ENCODE peak calls at places on chromosomes 4 and X, in eight cellular contexts. One of them, this sample, is unnamed. For H3K36me3, the result is how much of the 10 kb centered on the place peaks cover.

GRCh38 chr4:88219099-88219498 is 60.7 kb upstream of the ABCG2 start:
- DNase-seq in H1: no peak
- DNase-seq in spleen: no peak
- DNase-seq in kidney epithelial cell: peak
- DNase-seq in mucosa of descending colon: peak
- DNase-seq in endodermal cell: no peak
- DNase-seq in brain microvascular endothelial cell: no peak
- DNase-seq in PC-3: peak
- DNase-seq in this sample: peak

GRCh38 chrX:16855363-16856075 is 14.6 kb downstream of the RBBP7 start:
- DNase-seq in H1: no peak
- DNase-seq in spleen: no peak
- DNase-seq in kidney epithelial cell: no peak
- DNase-seq in mucosa of descending colon: no peak
- DNase-seq in endodermal cell: no peak
- DNase-seq in brain microvascular endothelial cell: no peak
- DNase-seq in PC-3: no peak
- DNase-seq in this sample: no peak

GRCh38 chr4:138857399-138857798 is 158.2 kb upstream of the NOCT start:
- DNase-seq in H1: no peak
- DNase-seq in spleen: no peak
- DNase-seq in kidney epithelial cell: no peak
- DNase-seq in mucosa of descending colon: no peak
- DNase-seq in endodermal cell: no peak
- DNase-seq in brain microvascular endothelial cell: no peak
- DNase-seq in PC-3: no peak
- DNase-seq in this sample: no peak

GRCh38 chr4:17623451-17624001 is 9.1 kb downstream of the MED28 start:
- DNase-seq in H1: no peak
- DNase-seq in spleen: no peak
- DNase-seq in kidney epithelial cell: no peak
- DNase-seq in mucosa of descending colon: no peak
- DNase-seq in endodermal cell: no peak
- DNase-seq in brain microvascular endothelial cell: no peak
- DNase-seq in PC-3: no peak
- DNase-seq in this sample: no peak

GRCh38 chr4:61740950-61741638 is 541.0 kb downstream of the ADGRL3 start:
- DNase-seq in H1: no peak
- DNase-seq in spleen: no peak
- DNase-seq in kidney epithelial cell: no peak
- DNase-seq in mucosa of descending colon: peak
- DNase-seq in endodermal cell: peak
- DNase-seq in brain microvascular endothelial cell: no peak
- DNase-seq in PC-3: no peak
- DNase-seq in this sample: no peak

GRCh38 chrX:97234471-97235097 is 350.9 kb downstream of the RPA4 start:
- DNase-seq in H1: no peak
- DNase-seq in spleen: no peak
- DNase-seq in kidney epithelial cell: no peak
- DNase-seq in mucosa of descending colon: no peak
- DNase-seq in endodermal cell: no peak
- DNase-seq in brain microvascular endothelial cell: no peak
- DNase-seq in PC-3: no peak
- DNase-seq in this sample: no peak

GRCh38 chr4:8844976-8845690 is 26.5 kb downstream of the HMX1 start:
- DNase-seq in H1: peak
- DNase-seq in spleen: peak
- DNase-seq in kidney epithelial cell: no peak
- DNase-seq in mucosa of descending colon: no peak
- DNase-seq in endodermal cell: peak
- DNase-seq in brain microvascular endothelial cell: no peak
- DNase-seq in PC-3: no peak
- DNase-seq in this sample: no peak

GRCh38 chrX:79117078-79117477 is 27.4 kb upstream of the GPR174 start:
- DNase-seq in H1: no peak
- DNase-seq in spleen: no peak
- DNase-seq in kidney epithelial cell: no peak
- DNase-seq in mucosa of descending colon: no peak
- DNase-seq in endodermal cell: no peak
- DNase-seq in brain microvascular endothelial cell: no peak
- DNase-seq in PC-3: no peak
- DNase-seq in this sample: no peak

GRCh38 chr4:11589676-11590075 is 161.0 kb upstream of the HS3ST1 start:
- DNase-seq in H1: no peak
- DNase-seq in spleen: no peak
- DNase-seq in kidney epithelial cell: peak
- DNase-seq in mucosa of descending colon: no peak
- DNase-seq in endodermal cell: no peak
- DNase-seq in brain microvascular endothelial cell: peak
- DNase-seq in PC-3: peak
- DNase-seq in this sample: peak

GRCh38 chrX:40205471-40205870 is 107.7 kb upstream of the BCOR start:
- DNase-seq in H1: no peak
- DNase-seq in spleen: no peak
- DNase-seq in kidney epithelial cell: no peak
- DNase-seq in mucosa of descending colon: no peak
- DNase-seq in endodermal cell: no peak
- DNase-seq in brain microvascular endothelial cell: no peak
- DNase-seq in PC-3: no peak
- DNase-seq in this sample: no peak

GRCh38 chr4:79574741-79575451 is 166.9 kb upstream of the GK2 start:
- DNase-seq in H1: no peak
- DNase-seq in spleen: no peak
- DNase-seq in kidney epithelial cell: no peak
- DNase-seq in mucosa of descending colon: no peak
- DNase-seq in endodermal cell: no peak
- DNase-seq in brain microvascular endothelial cell: no peak
- DNase-seq in PC-3: no peak
- DNase-seq in this sample: no peak

GRCh38 chr4:10694151-10694825 is 9.7 kb upstream of the CLNK start:
- DNase-seq in H1: no peak
- DNase-seq in spleen: no peak
- DNase-seq in kidney epithelial cell: no peak
- DNase-seq in mucosa of descending colon: no peak
- DNase-seq in endodermal cell: no peak
- DNase-seq in brain microvascular endothelial cell: no peak
- DNase-seq in PC-3: peak
- DNase-seq in this sample: peak

GRCh38 chr4:149045731-149046130 is 603.5 kb upstream of the NR3C2 start:
- DNase-seq in H1: no peak
- DNase-seq in spleen: no peak
- DNase-seq in kidney epithelial cell: no peak
- DNase-seq in mucosa of descending colon: no peak
- DNase-seq in endodermal cell: no peak
- DNase-seq in brain microvascular endothelial cell: no peak
- DNase-seq in PC-3: no peak
- DNase-seq in this sample: no peak

GRCh38 chrX:131895807-131896206 is 127.3 kb upstream of the STK26 start:
- DNase-seq in H1: no peak
- DNase-seq in spleen: no peak
- DNase-seq in kidney epithelial cell: no peak
- DNase-seq in mucosa of descending colon: no peak
- DNase-seq in endodermal cell: no peak
- DNase-seq in brain microvascular endothelial cell: no peak
- DNase-seq in PC-3: no peak
- DNase-seq in this sample: no peak

GRCh38 chr4:110055014-110055768 is 142.5 kb downstream of the EGF start:
- DNase-seq in H1: no peak
- DNase-seq in spleen: no peak
- DNase-seq in kidney epithelial cell: peak
- DNase-seq in mucosa of descending colon: no peak
- DNase-seq in endodermal cell: no peak
- DNase-seq in brain microvascular endothelial cell: peak
- DNase-seq in PC-3: peak
- DNase-seq in this sample: no peak

GRCh38 chrX:16067886-16068515 is 55.4 kb upstream of the GRPR start:
- DNase-seq in H1: no peak
- DNase-seq in spleen: no peak
- DNase-seq in kidney epithelial cell: no peak
- DNase-seq in mucosa of descending colon: no peak
- DNase-seq in endodermal cell: no peak
- DNase-seq in brain microvascular endothelial cell: no peak
- DNase-seq in PC-3: no peak
- DNase-seq in this sample: no peak

GRCh38 chrX:91414710-91415109 is 19.9 kb upstream of the PABPC5 start:
- DNase-seq in H1: no peak
- DNase-seq in spleen: no peak
- DNase-seq in kidney epithelial cell: no peak
- DNase-seq in mucosa of descending colon: no peak
- DNase-seq in endodermal cell: peak
- DNase-seq in brain microvascular endothelial cell: no peak
- DNase-seq in PC-3: peak
- DNase-seq in this sample: no peak

GRCh38 chr4:168919706-168920324 is 90.2 kb downstream of the CBR4 start:
- DNase-seq in H1: peak
- DNase-seq in spleen: no peak
- DNase-seq in kidney epithelial cell: no peak
- DNase-seq in mucosa of descending colon: no peak
- DNase-seq in endodermal cell: no peak
- DNase-seq in brain microvascular endothelial cell: no peak
- DNase-seq in PC-3: no peak
- DNase-seq in this sample: no peak

GRCh38 chr4:168924648-168925047 is 85.4 kb downstream of the CBR4 start:
- DNase-seq in H1: no peak
- DNase-seq in spleen: no peak
- DNase-seq in kidney epithelial cell: no peak
- DNase-seq in mucosa of descending colon: no peak
- DNase-seq in endodermal cell: no peak
- DNase-seq in brain microvascular endothelial cell: no peak
- DNase-seq in PC-3: no peak
- DNase-seq in this sample: no peak

GRCh38 chr4:168925789-168926490 is 84.1 kb downstream of the CBR4 start:
- DNase-seq in H1: no peak
- DNase-seq in spleen: no peak
- DNase-seq in kidney epithelial cell: no peak
- DNase-seq in mucosa of descending colon: no peak
- DNase-seq in endodermal cell: no peak
- DNase-seq in brain microvascular endothelial cell: no peak
- DNase-seq in PC-3: no peak
- DNase-seq in this sample: no peak

GRCh38 chr4:168920438-168921081 is 89.5 kb downstream of the CBR4 start:
- DNase-seq in H1: no peak
- DNase-seq in spleen: no peak
- DNase-seq in kidney epithelial cell: no peak
- DNase-seq in mucosa of descending colon: no peak
- DNase-seq in endodermal cell: no peak
- DNase-seq in brain microvascular endothelial cell: no peak
- DNase-seq in PC-3: no peak
- DNase-seq in this sample: no peak

GRCh38 chr4:168923526-168924194 is 86.4 kb downstream of the CBR4 start:
- DNase-seq in H1: peak
- DNase-seq in spleen: no peak
- DNase-seq in kidney epithelial cell: peak
- DNase-seq in mucosa of descending colon: peak
- DNase-seq in endodermal cell: peak
- DNase-seq in brain microvascular endothelial cell: peak
- DNase-seq in PC-3: peak
- DNase-seq in this sample: peak
- H3K36me3 ChIP-seq in H1: under half
- H3K36me3 ChIP-seq in spleen: under half
- H3K36me3 ChIP-seq in kidney epithelial cell: under half
- H3K36me3 ChIP-seq in mucosa of descending colon: under half
- H3K36me3 ChIP-seq in endodermal cell: half or more
- H3K36me3 ChIP-seq in brain microvascular endothelial cell: half or more
- H3K36me3 ChIP-seq in PC-3: under half
- H3K36me3 ChIP-seq in this sample: half or more

DNA sequence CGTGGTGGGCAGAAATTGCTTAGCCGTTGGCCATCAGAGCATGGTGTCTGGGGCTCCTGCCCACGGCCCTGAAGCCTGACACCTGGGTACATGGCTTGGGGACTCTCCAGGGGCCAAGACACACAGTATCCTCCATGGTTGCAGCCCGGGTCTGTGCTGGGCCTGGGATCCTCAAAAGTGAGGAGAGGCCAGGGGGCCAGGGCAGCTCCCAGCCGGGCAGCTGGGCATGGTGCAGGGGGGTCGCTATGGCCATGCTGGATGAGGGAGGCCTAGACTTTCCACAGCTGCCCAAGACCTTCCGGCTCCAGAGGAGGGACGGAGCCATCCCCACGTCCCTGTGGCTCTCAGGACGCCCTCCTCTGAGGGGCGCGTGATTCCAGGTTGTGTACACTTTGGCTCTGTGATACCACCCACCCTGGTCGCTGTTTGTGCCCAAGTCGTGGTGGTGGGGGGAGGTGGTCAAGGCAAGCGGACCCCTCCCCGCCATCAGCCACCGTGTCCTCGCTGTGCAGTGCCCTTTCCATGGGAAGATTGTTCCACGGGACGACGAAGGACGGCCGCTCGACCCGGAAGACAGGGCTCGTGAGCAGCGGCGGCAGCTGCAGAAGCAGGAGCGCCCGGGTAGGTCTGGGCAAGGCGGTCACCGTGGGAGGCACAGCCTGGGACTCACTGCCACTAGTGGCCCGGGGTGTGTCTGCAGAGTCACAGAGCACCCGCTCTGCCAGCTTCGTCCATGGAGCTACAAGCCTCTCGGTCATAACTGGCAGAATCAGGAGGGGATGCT is 25.7 kb downstream of the NKX1-1 start:
- DNase-seq in H1: no peak
- DNase-seq in spleen: peak
- DNase-seq in kidney epithelial cell: no peak
- DNase-seq in mucosa of descending colon: no peak
- DNase-seq in endodermal cell: peak
- DNase-seq in brain microvascular endothelial cell: no peak
- DNase-seq in PC-3: no peak
- DNase-seq in this sample: no peak
- H3K36me3 ChIP-seq in H1: under half
- H3K36me3 ChIP-seq in spleen: under half
- H3K36me3 ChIP-seq in kidney epithelial cell: under half
- H3K36me3 ChIP-seq in mucosa of descending colon: under half
- H3K36me3 ChIP-seq in endodermal cell: under half
- H3K36me3 ChIP-seq in brain microvascular endothelial cell: under half
- H3K36me3 ChIP-seq in PC-3: under half
- H3K36me3 ChIP-seq in this sample: under half

DNA sequence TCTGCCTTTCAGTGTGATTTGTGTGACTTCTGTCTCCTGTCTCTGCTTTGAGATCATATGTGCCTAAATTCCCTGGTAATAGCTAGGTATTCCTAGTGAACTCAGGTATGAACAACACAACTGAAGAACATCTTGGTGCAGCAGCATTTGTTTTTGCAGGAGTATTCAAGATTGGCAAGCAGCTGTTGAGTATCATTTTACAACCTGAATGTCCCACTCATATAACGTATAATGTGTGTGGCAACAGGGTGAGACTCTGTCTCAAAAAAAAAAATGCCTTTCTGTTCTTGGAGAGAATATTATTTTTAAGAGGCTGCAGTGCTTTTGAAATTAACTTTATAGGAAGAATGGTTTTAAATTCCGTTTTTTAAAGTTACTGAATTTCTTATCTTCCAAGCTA is 7.7 kb downstream of the LSM6 start:
- DNase-seq in H1: no peak
- DNase-seq in spleen: no peak
- DNase-seq in kidney epithelial cell: no peak
- DNase-seq in mucosa of descending colon: no peak
- DNase-seq in endodermal cell: no peak
- DNase-seq in brain microvascular endothelial cell: no peak
- DNase-seq in PC-3: no peak
- DNase-seq in this sample: no peak
- H3K36me3 ChIP-seq in H1: under half
- H3K36me3 ChIP-seq in spleen: under half
- H3K36me3 ChIP-seq in kidney epithelial cell: under half
- H3K36me3 ChIP-seq in mucosa of descending colon: under half
- H3K36me3 ChIP-seq in endodermal cell: under half
- H3K36me3 ChIP-seq in brain microvascular endothelial cell: under half
- H3K36me3 ChIP-seq in PC-3: under half
- H3K36me3 ChIP-seq in this sample: under half

GRCh38 chr4:86608757-86609375 is 14.8 kb downstream of the PTPN13 start:
- DNase-seq in H1: no peak
- DNase-seq in spleen: no peak
- DNase-seq in kidney epithelial cell: no peak
- DNase-seq in mucosa of descending colon: no peak
- DNase-seq in endodermal cell: no peak
- DNase-seq in brain microvascular endothelial cell: no peak
- DNase-seq in PC-3: no peak
- DNase-seq in this sample: no peak
- H3K36me3 ChIP-seq in H1: under half
- H3K36me3 ChIP-seq in spleen: under half
- H3K36me3 ChIP-seq in kidney epithelial cell: under half
- H3K36me3 ChIP-seq in mucosa of descending colon: under half
- H3K36me3 ChIP-seq in endodermal cell: under half
- H3K36me3 ChIP-seq in brain microvascular endothelial cell: under half
- H3K36me3 ChIP-seq in PC-3: under half
- H3K36me3 ChIP-seq in this sample: under half